ENCODE peak calls at places on chromosomes 12 and 14, in nine cellular contexts. Z, W, C, G, X, E, K, B and L are unnamed samples.

GRCh38 chr14:106227793-106228192 is 701.4 kb downstream of the TMEM121 start:
- DNase-seq in Z (no peak), W (no peak), C (no peak), G (no peak), X (no peak), E (no peak), K (no peak), B (no peak), L (no peak)

GRCh38 chr12:123132951-123133619 is 17.8 kb downstream of the PITPNM2 start:
- DNase-seq in Z (no peak), W (no peak), C (no peak), G (no peak), X (no peak), E (no peak), K (no peak), B (no peak), L (no peak)

GRCh38 chr14:61561657-61562276 is 133.5 kb upstream of the HIF1A start:
- DNase-seq in Z (peak), W (peak), C (peak), G (peak), X (no peak), E (peak), K (no peak), B (peak), L (peak)

GRCh38 chr12:116539361-116539771 is 19.8 kb upstream of the MAP1LC3B2 start:
- DNase-seq in Z (no peak), W (peak), C (no peak), G (no peak), X (no peak), E (no peak), K (no peak), B (peak), L (no peak)

GRCh38 chr12:70721958-70722357 is 84.7 kb upstream of the PTPRB start:
- DNase-seq in Z (no peak), W (no peak), C (no peak), G (no peak), X (no peak), E (no peak), K (no peak), B (no peak), L (no peak)

GRCh38 chr12:55830601-55831406 is 1.4 kb upstream of the DNAJC14 start:
- DNase-seq in Z (peak), W (peak), C (peak), G (no peak), X (peak), E (no peak), K (peak), B (peak), L (no peak)

GRCh38 chr12:104656383-104656782 is 199.6 kb downstream of the CHST11 start:
- DNase-seq in Z (no peak), W (no peak), C (no peak), G (no peak), X (no peak), E (no peak), K (no peak), B (no peak), L (no peak)

GRCh38 chr14:66572836-66573235 is 64.9 kb downstream of the GPHN start:
- DNase-seq in Z (no peak), W (peak), C (no peak), G (no peak), X (no peak), E (no peak), K (no peak), B (peak), L (no peak)

GRCh38 chr12:111775205-111776193 is 8.8 kb downstream of the ALDH2 start:
- DNase-seq in Z (peak), W (peak), C (peak), G (peak), X (peak), E (no peak), K (peak), B (peak), L (peak)

GRCh38 chr12:26863515-26863914 is 30.5 kb upstream of the ITPR2 start:
- DNase-seq in Z (peak), W (no peak), C (no peak), G (no peak), X (peak), E (no peak), K (peak), B (no peak), L (no peak)

GRCh38 chr14:29348504-29348903 is 579.1 kb downstream of the PRKD1 start:
- DNase-seq in Z (no peak), W (peak), C (no peak), G (no peak), X (no peak), E (no peak), K (no peak), B (no peak), L (no peak)

GRCh38 chr14:103109789-103110415 is 13.4 kb upstream of the TNFAIP2 start:
- DNase-seq in Z (peak), W (peak), C (no peak), G (no peak), X (no peak), E (no peak), K (no peak), B (peak), L (peak)

GRCh38 chr14:104556256-104557021 is 23.1 kb upstream of the C14orf180 start:
- DNase-seq in Z (no peak), W (no peak), C (no peak), G (no peak), X (no peak), E (peak), K (no peak), B (no peak), L (no peak)

GRCh38 chr12:104680070-104680469 is 223.3 kb downstream of the CHST11 start:
- DNase-seq in Z (no peak), W (no peak), C (no peak), G (no peak), X (no peak), E (no peak), K (peak), B (no peak), L (no peak)

GRCh38 chr14:102140027-102140749 is 491 bp downstream of the WDR20 start:
- DNase-seq in Z (peak), W (no peak), C (peak), G (no peak), X (no peak), E (peak), K (peak), B (peak), L (no peak)

GRCh38 chr12:42969357-42969756 is 379.8 kb upstream of the PRICKLE1 start:
- DNase-seq in Z (no peak), W (no peak), C (no peak), G (no peak), X (no peak), E (no peak), K (no peak), B (peak), L (no peak)

GRCh38 chr12:58939399-58940100 is 19.2 kb upstream of the LRIG3 start:
- DNase-seq in Z (no peak), W (no peak), C (no peak), G (no peak), X (no peak), E (no peak), K (no peak), B (no peak), L (no peak)

GRCh38 chr12:12267801-12268200 is 957 bp upstream of the LRP6 start:
- DNase-seq in Z (peak), W (no peak), C (no peak), G (no peak), X (no peak), E (no peak), K (no peak), B (no peak), L (no peak)
- H3K4me3 ChIP-seq in Z (no peak), W (peak), C (peak), G (peak), X (peak), E (peak), K (peak), B (peak), L (peak)

GRCh38 chr12:11581179-11581755 is 68.2 kb upstream of the ETV6 start:
- DNase-seq in Z (peak), W (peak), C (peak), G (no peak), X (no peak), E (no peak), K (peak), B (peak), L (peak)

GRCh38 chr12:11580125-11580751 is 69.2 kb upstream of the ETV6 start:
- DNase-seq in Z (peak), W (peak), C (no peak), G (peak), X (no peak), E (peak), K (peak), B (peak), L (peak)

GRCh38 chr12:11576104-11576503 is 73.4 kb upstream of the ETV6 start:
- DNase-seq in Z (no peak), W (peak), C (no peak), G (no peak), X (no peak), E (peak), K (no peak), B (peak), L (peak)

GRCh38 chr12:11578461-11578993 is 70.9 kb upstream of the ETV6 start:
- DNase-seq in Z (no peak), W (no peak), C (no peak), G (no peak), X (no peak), E (no peak), K (peak), B (no peak), L (no peak)

DNA sequence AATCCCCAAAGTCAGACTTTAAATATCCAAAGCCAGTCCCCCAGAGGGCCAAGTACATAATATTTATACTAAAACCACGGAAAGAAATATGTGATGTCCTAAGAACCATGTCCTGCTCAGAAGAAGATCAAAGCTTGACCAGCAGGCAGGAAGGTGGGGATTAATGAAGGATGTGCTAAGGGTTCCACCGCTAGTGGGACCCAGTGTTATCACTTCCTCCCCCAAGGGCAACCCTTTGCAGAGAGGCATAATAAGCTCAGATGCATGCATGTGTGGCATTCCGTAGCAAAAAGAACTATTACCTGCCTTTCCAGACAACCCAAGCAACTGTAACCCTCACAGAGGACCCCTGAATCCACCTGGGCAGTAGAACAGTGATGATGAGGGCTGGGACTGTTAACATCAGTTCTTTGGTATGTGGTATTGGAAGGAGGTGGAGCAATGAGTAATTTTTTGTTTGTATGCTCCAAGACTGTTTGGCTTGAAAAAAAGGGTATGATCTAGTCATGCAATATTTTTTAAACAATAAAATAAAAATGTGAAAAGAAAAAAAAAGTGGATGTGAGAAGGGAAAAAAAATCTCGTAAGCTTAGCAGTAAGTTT is 71.7 kb upstream of the ETV6 start:
- DNase-seq in Z (no peak), W (peak), C (no peak), G (no peak), X (no peak), E (no peak), K (peak), B (no peak), L (no peak)
- TF ChIP-seq CTCF in Z (no peak), W (no peak), C (no peak), G (no peak), X (no peak), E (no peak), K (no peak), B (no peak), L (no peak)

GRCh38 chr12:15687583-15687982 is 101.6 kb downstream of the EPS8 start:
- DNase-seq in Z (no peak), W (no peak), C (no peak), G (no peak), X (no peak), E (no peak), K (no peak), B (no peak), L (no peak)

GRCh38 chr12:15679146-15679545 is 110.0 kb downstream of the EPS8 start:
- DNase-seq in Z (no peak), W (peak), C (no peak), G (no peak), X (no peak), E (no peak), K (no peak), B (no peak), L (no peak)

GRCh38 chr12:15677696-15678095 is 111.5 kb downstream of the EPS8 start:
- DNase-seq in Z (no peak), W (no peak), C (no peak), G (no peak), X (no peak), E (no peak), K (no peak), B (no peak), L (no peak)

GRCh38 chr12:15684896-15685658 is 104.1 kb downstream of the EPS8 start:
- DNase-seq in Z (no peak), W (no peak), C (no peak), G (no peak), X (no peak), E (no peak), K (no peak), B (no peak), L (no peak)

GRCh38 chr12:15682826-15683225 is 106.4 kb downstream of the EPS8 start:
- DNase-seq in Z (no peak), W (no peak), C (no peak), G (no peak), X (no peak), E (no peak), K (no peak), B (no peak), L (no peak)
- H3K4me3 ChIP-seq in Z (no peak), W (no peak), C (no peak), G (no peak), X (no peak), E (no peak), K (no peak), B (no peak), L (no peak)

GRCh38 chr12:51217133-51217967 is 512 bp downstream of the POU6F1 start:
- DNase-seq in Z (peak), W (no peak), C (peak), G (no peak), X (peak), E (peak), K (peak), B (peak), L (no peak)
- TF ChIP-seq CTCF in Z (no peak), W (no peak), C (peak), G (peak), X (no peak), E (peak), K (peak), B (no peak), L (no peak)

GRCh38 chr12:3152013-3152412 is 74.8 kb downstream of the TSPAN9 start:
- DNase-seq in Z (no peak), W (peak), C (no peak), G (no peak), X (no peak), E (no peak), K (no peak), B (peak), L (no peak)
- H3K4me3 ChIP-seq in Z (no peak), W (no peak), C (no peak), G (no peak), X (no peak), E (no peak), K (no peak), B (no peak), L (no peak)

GRCh38 chr14:77026930-77027537 is 1.5 kb downstream of the IRF2BPL start:
- DNase-seq in Z (no peak), W (no peak), C (peak), G (no peak), X (no peak), E (no peak), K (peak), B (peak), L (no peak)
- TF ChIP-seq CTCF in Z (no peak), W (no peak), C (no peak), G (no peak), X (no peak), E (no peak), K (peak), B (no peak), L (no peak)

DNA sequence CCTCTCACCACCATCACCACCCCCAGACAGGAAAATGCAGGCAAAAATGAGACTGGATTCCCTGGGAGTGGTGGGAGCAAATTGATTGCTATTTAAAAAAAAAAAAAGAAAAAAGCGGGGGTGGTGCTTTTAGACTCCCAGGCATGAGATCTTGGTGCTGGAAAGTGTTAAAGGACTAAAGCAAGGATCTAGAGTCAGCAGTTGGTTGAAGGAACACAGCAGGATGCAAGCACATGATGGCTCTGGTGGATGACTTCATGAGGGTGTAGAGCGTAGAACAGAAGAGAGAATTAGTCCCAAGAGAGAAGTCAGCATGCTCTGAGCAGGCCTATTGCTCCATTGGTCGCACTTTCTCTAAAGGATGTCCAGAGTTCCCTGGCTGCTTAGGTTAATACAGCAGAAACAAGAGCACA is 183.8 kb upstream of the HMGA2 start:
- DNase-seq in Z (no peak), W (no peak), C (no peak), G (no peak), X (no peak), E (no peak), K (no peak), B (peak), L (no peak)
- H3K4me3 ChIP-seq in Z (no peak), W (no peak), C (no peak), G (no peak), X (no peak), E (no peak), K (no peak), B (no peak), L (no peak)

GRCh38 chr12:114612062-114612461 is 71.9 kb downstream of the TBX3 start:
- DNase-seq in Z (no peak), W (no peak), C (no peak), G (no peak), X (no peak), E (no peak), K (no peak), B (no peak), L (no peak)
- TF ChIP-seq CTCF in Z (no peak), W (no peak), C (no peak), G (no peak), X (no peak), E (no peak), K (no peak), B (no peak), L (no peak)